ENCODE peak calls at places on chromosomes 3 and 15, in six cellular contexts. One of them, this sample, is unnamed.
A peak's percentile ranks its signal among the peaks of the same experiment; 100 is the strongest.

GRCh38 chr3:151393146-151393831 is 8.7 kb upstream of the P2RY12 start:
- DNase-seq in endothelial cell of umbilical vein: no peak
- DNase-seq in HepG2: no peak
- DNase-seq in spleen: no peak
- DNase-seq in transverse colon: no peak
- DNase-seq in H1: no peak
- DNase-seq in this sample: no peak

GRCh38 chr3:165406425-165406824 is 210.2 kb upstream of the SLITRK3 start:
- DNase-seq in HepG2: no peak
- DNase-seq in endothelial cell of umbilical vein: no peak
- DNase-seq in transverse colon: no peak
- DNase-seq in spleen: no peak
- DNase-seq in H1: no peak
- DNase-seq in this sample: no peak

GRCh38 chr15:64634576-64635485 is 140.6 kb downstream of the RBPMS2 start:
- DNase-seq in transverse colon: no peak
- DNase-seq in endothelial cell of umbilical vein: peak; percentile 79
- DNase-seq in HepG2: peak; percentile 72
- DNase-seq in H1: peak; percentile 50
- DNase-seq in spleen: no peak
- DNase-seq in this sample: no peak

GRCh38 chr3:127779747-127780146 is 42.6 kb downstream of the MGLL start:
- DNase-seq in H1: no peak
- DNase-seq in transverse colon: no peak
- DNase-seq in spleen: peak; percentile 15
- DNase-seq in endothelial cell of umbilical vein: peak; percentile 84
- DNase-seq in HepG2: no peak
- DNase-seq in this sample: peak; percentile 63

GRCh38 chr15:70835415-70835814 is 18.5 kb downstream of the LARP6 start:
- DNase-seq in endothelial cell of umbilical vein: no peak
- DNase-seq in H1: no peak
- DNase-seq in HepG2: no peak
- DNase-seq in transverse colon: no peak
- DNase-seq in spleen: no peak
- DNase-seq in this sample: no peak

GRCh38 chr3:168117853-168118313 is 22.2 kb upstream of the GOLIM4 start:
- DNase-seq in spleen: no peak
- DNase-seq in H1: no peak
- DNase-seq in HepG2: peak; percentile 62
- DNase-seq in endothelial cell of umbilical vein: peak; percentile 59
- DNase-seq in transverse colon: no peak
- DNase-seq in this sample: no peak

GRCh38 chr3:137612293-137612692 is 151.8 kb upstream of the SOX14 start:
- DNase-seq in endothelial cell of umbilical vein: no peak
- DNase-seq in transverse colon: no peak
- DNase-seq in spleen: no peak
- DNase-seq in HepG2: no peak
- DNase-seq in H1: no peak
- DNase-seq in this sample: no peak

GRCh38 chr3:151561878-151562277 is 101.0 kb upstream of the IGSF10 start:
- DNase-seq in H1: no peak
- DNase-seq in spleen: no peak
- DNase-seq in transverse colon: no peak
- DNase-seq in endothelial cell of umbilical vein: no peak
- DNase-seq in HepG2: no peak
- DNase-seq in this sample: no peak

GRCh38 chr3:3196148-3196861 is 16.8 kb upstream of the CRBN start:
- DNase-seq in H1: peak; percentile 62
- DNase-seq in HepG2: no peak
- DNase-seq in transverse colon: no peak
- DNase-seq in spleen: no peak
- DNase-seq in endothelial cell of umbilical vein: no peak
- DNase-seq in this sample: no peak

GRCh38 chr3:13011369-13012227 is 61.6 kb downstream of the IQSEC1 start:
- DNase-seq in transverse colon: peak; percentile 82
- DNase-seq in spleen: peak; percentile 97
- DNase-seq in endothelial cell of umbilical vein: no peak
- DNase-seq in H1: no peak
- DNase-seq in HepG2: peak; percentile 32
- DNase-seq in this sample: peak; percentile 85

GRCh38 chr3:9750556-9751411 is 1.0 kb downstream of the OGG1 start:
- DNase-seq in HepG2: peak; percentile 53
- DNase-seq in H1: no peak
- DNase-seq in endothelial cell of umbilical vein: no peak
- DNase-seq in spleen: no peak
- DNase-seq in transverse colon: peak; percentile 53
- DNase-seq in this sample: peak; percentile 38

GRCh38 chr3:127069814-127070440 is 87.0 kb downstream of the PLXNA1 start:
- DNase-seq in endothelial cell of umbilical vein: no peak
- DNase-seq in spleen: peak; percentile 60
- DNase-seq in transverse colon: no peak
- DNase-seq in HepG2: no peak
- DNase-seq in H1: no peak
- DNase-seq in this sample: no peak

GRCh38 chr15:88729581-88729980 is 73.7 kb upstream of the ACAN start:
- DNase-seq in spleen: no peak
- DNase-seq in H1: no peak
- DNase-seq in endothelial cell of umbilical vein: no peak
- DNase-seq in transverse colon: no peak
- DNase-seq in HepG2: no peak
- DNase-seq in this sample: no peak

GRCh38 chr3:146148468-146148931 is 12.5 kb downstream of the PLOD2 start:
- DNase-seq in endothelial cell of umbilical vein: peak; percentile 48
- DNase-seq in transverse colon: no peak
- DNase-seq in H1: no peak
- DNase-seq in spleen: no peak
- DNase-seq in HepG2: no peak
- DNase-seq in this sample: no peak

GRCh38 chr15:88401972-88402656 is 65.1 kb downstream of the MRPL46 start:
- DNase-seq in HepG2: no peak
- DNase-seq in H1: no peak
- DNase-seq in endothelial cell of umbilical vein: no peak
- DNase-seq in spleen: no peak
- DNase-seq in transverse colon: peak; percentile 12
- DNase-seq in this sample: no peak

GRCh38 chr3:175005881-175006280 is 146.7 kb downstream of the NAALADL2 start:
- DNase-seq in transverse colon: no peak
- DNase-seq in endothelial cell of umbilical vein: no peak
- DNase-seq in H1: no peak
- DNase-seq in HepG2: no peak
- DNase-seq in spleen: no peak
- DNase-seq in this sample: no peak

GRCh38 chr3:172329070-172329469 is 119.2 kb downstream of the GHSR start:
- DNase-seq in endothelial cell of umbilical vein: no peak
- DNase-seq in spleen: no peak
- DNase-seq in transverse colon: no peak
- DNase-seq in HepG2: no peak
- DNase-seq in H1: no peak
- DNase-seq in this sample: no peak

GRCh38 chr3:172324591-172325203 is 123.6 kb downstream of the GHSR start:
- DNase-seq in HepG2: no peak
- DNase-seq in transverse colon: no peak
- DNase-seq in H1: no peak
- DNase-seq in endothelial cell of umbilical vein: no peak
- DNase-seq in spleen: no peak
- DNase-seq in this sample: no peak

GRCh38 chr3:172326993-172327392 is 121.3 kb downstream of the GHSR start:
- DNase-seq in HepG2: no peak
- DNase-seq in spleen: no peak
- DNase-seq in endothelial cell of umbilical vein: no peak
- DNase-seq in H1: no peak
- DNase-seq in transverse colon: no peak
- DNase-seq in this sample: no peak

GRCh38 chr3:172330413-172330812 is 117.8 kb downstream of the GHSR start:
- DNase-seq in endothelial cell of umbilical vein: no peak
- DNase-seq in transverse colon: no peak
- DNase-seq in HepG2: no peak
- DNase-seq in spleen: no peak
- DNase-seq in H1: no peak
- DNase-seq in this sample: no peak

DNA sequence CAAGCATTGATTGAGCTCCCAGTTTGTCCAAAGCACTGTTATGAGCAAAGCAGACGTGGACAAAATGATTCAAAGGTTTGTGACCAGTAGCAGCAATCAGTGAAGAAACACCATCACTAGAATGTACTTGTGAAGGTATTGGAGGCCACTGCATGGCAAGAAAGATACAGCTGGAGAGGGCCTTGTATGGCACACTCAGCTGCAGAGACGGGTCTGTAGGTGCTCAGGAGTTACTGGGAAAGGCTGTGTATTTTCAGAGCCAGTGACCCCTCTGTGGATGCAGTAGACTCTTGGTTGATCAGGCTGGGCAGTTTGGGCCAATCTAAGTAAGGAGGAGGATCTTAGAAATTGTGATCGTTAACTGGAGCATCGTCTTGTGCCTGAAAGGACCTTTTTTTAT is 120.0 kb downstream of the GHSR start:
- DNase-seq in spleen: no peak
- DNase-seq in transverse colon: no peak
- DNase-seq in endothelial cell of umbilical vein: no peak
- DNase-seq in H1: no peak
- DNase-seq in HepG2: no peak
- DNase-seq in this sample: no peak
- H3K27ac ChIP-seq in spleen: no peak overlapping the region
- H3K27ac ChIP-seq in transverse colon: no peak overlapping the region
- H3K27ac ChIP-seq in endothelial cell of umbilical vein: no peak overlapping the region
- H3K27ac ChIP-seq in H1: no peak overlapping the region
- H3K27ac ChIP-seq in HepG2: no peak overlapping the region
- H3K27ac ChIP-seq in this sample: no peak overlapping the region

GRCh38 chr3:36172699-36173098 is 207.6 kb upstream of the STAC start:
- DNase-seq in HepG2: no peak
- DNase-seq in spleen: no peak
- DNase-seq in endothelial cell of umbilical vein: no peak
- DNase-seq in transverse colon: no peak
- DNase-seq in H1: no peak
- DNase-seq in this sample: no peak
- TF ChIP-seq POLR2AphosphoS5 in HepG2: no peak
- TF ChIP-seq POLR2AphosphoS5 in spleen: no peak
- TF ChIP-seq POLR2AphosphoS5 in endothelial cell of umbilical vein: no peak
- TF ChIP-seq POLR2AphosphoS5 in transverse colon: no peak
- TF ChIP-seq POLR2AphosphoS5 in H1: no peak
- TF ChIP-seq POLR2AphosphoS5 in this sample: no peak

GRCh38 chr3:58332575-58333179 is at the start of gene PXK:
- DNase-seq in transverse colon: peak; percentile 86
- DNase-seq in H1: peak; percentile 84
- DNase-seq in endothelial cell of umbilical vein: peak; percentile 75
- DNase-seq in spleen: peak; percentile 98
- DNase-seq in HepG2: peak; percentile 21
- DNase-seq in this sample: peak; percentile 85
- TF ChIP-seq POLR2A in transverse colon: no peak
- TF ChIP-seq POLR2A in H1: no peak
- TF ChIP-seq POLR2A in endothelial cell of umbilical vein: no peak
- TF ChIP-seq POLR2A in spleen: peak; percentile 4
- TF ChIP-seq POLR2A in HepG2: no peak
- TF ChIP-seq POLR2A in this sample: no peak

DNA sequence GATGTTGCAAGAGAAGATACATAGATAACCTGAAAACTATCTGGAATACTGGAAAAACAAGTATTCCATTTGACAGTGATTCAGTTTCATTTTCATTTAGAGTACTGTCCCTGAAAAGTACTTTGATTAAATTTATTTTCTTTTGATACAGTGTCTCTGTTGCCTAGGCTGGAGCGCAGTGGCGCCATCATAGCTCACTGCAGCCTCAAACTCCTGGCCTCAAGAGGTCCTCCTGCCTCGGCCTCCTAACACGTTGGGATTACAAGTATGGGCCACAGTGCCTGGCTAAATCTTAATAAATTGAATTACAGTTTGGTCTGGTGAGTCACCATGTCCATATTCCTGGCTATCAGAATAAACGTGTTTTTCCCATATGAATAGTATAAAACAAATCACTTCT is 1.6 kb upstream of the LEO1 start:
- DNase-seq in spleen: no peak
- DNase-seq in H1: no peak
- DNase-seq in HepG2: no peak
- DNase-seq in transverse colon: no peak
- DNase-seq in endothelial cell of umbilical vein: no peak
- DNase-seq in this sample: no peak
- H3K27ac ChIP-seq in spleen: no peak overlapping the region
- H3K27ac ChIP-seq in H1: no peak overlapping the region
- H3K27ac ChIP-seq in HepG2: peak overlapping the region; percentile 43
- H3K27ac ChIP-seq in transverse colon: no peak overlapping the region
- H3K27ac ChIP-seq in endothelial cell of umbilical vein: no peak overlapping the region
- H3K27ac ChIP-seq in this sample: no peak overlapping the region

GRCh38 chr15:98951493-98952320 is 55.9 kb downstream of the PGPEP1L start:
- DNase-seq in H1: no peak
- DNase-seq in transverse colon: no peak
- DNase-seq in HepG2: peak; percentile 36
- DNase-seq in endothelial cell of umbilical vein: no peak
- DNase-seq in spleen: peak; percentile 65
- DNase-seq in this sample: no peak

GRCh38 chr15:98951004-98951403 is 56.6 kb downstream of the PGPEP1L start:
- DNase-seq in HepG2: no peak
- DNase-seq in spleen: peak; percentile 58
- DNase-seq in H1: no peak
- DNase-seq in endothelial cell of umbilical vein: no peak
- DNase-seq in transverse colon: no peak
- DNase-seq in this sample: no peak

GRCh38 chr15:98948941-98949340 is 58.7 kb downstream of the PGPEP1L start:
- DNase-seq in endothelial cell of umbilical vein: no peak
- DNase-seq in HepG2: no peak
- DNase-seq in spleen: peak; percentile 49
- DNase-seq in H1: no peak
- DNase-seq in transverse colon: no peak
- DNase-seq in this sample: no peak

GRCh38 chr15:98948456-98948855 is 59.1 kb downstream of the PGPEP1L start:
- DNase-seq in H1: no peak
- DNase-seq in HepG2: no peak
- DNase-seq in endothelial cell of umbilical vein: no peak
- DNase-seq in transverse colon: no peak
- DNase-seq in spleen: peak; percentile 65
- DNase-seq in this sample: no peak

GRCh38 chr15:98949624-98950023 is 58.0 kb downstream of the PGPEP1L start:
- DNase-seq in spleen: peak; percentile 48
- DNase-seq in endothelial cell of umbilical vein: no peak
- DNase-seq in H1: no peak
- DNase-seq in HepG2: no peak
- DNase-seq in transverse colon: no peak
- DNase-seq in this sample: no peak
- TF ChIP-seq POLR2AphosphoS5 in spleen: no peak
- TF ChIP-seq POLR2AphosphoS5 in endothelial cell of umbilical vein: no peak
- TF ChIP-seq POLR2AphosphoS5 in H1: no peak
- TF ChIP-seq POLR2AphosphoS5 in HepG2: no peak
- TF ChIP-seq POLR2AphosphoS5 in transverse colon: no peak
- TF ChIP-seq POLR2AphosphoS5 in this sample: no peak

GRCh38 chr3:11373235-11373634 is 101.0 kb downstream of the ATG7 start:
- DNase-seq in transverse colon: no peak
- DNase-seq in HepG2: no peak
- DNase-seq in endothelial cell of umbilical vein: no peak
- DNase-seq in spleen: no peak
- DNase-seq in H1: no peak
- DNase-seq in this sample: no peak
- TF ChIP-seq POLR2A in transverse colon: no peak
- TF ChIP-seq POLR2A in HepG2: no peak
- TF ChIP-seq POLR2A in endothelial cell of umbilical vein: no peak
- TF ChIP-seq POLR2A in spleen: no peak
- TF ChIP-seq POLR2A in H1: no peak
- TF ChIP-seq POLR2A in this sample: no peak

This sample was measured in upper lobe of left lung.